ENCODE peak calls at places on chromosome 13, in four cellular contexts. B is colonic mucosa, Q is fibroblast of lung, L is GM06990. W is an unnamed sample.
A peak's percentile ranks its signal among the peaks of the same experiment; 100 is the strongest.

GRCh38 chr13:47598340-47598911 is 402.6 kb downstream of the SUCLA2 start:
- DNase-seq in B (no peak), Q (peak; percentile 50), L (no peak), W (no peak)

GRCh38 chr13:52428295-52428694 is 22.1 kb downstream of the VPS36 start:
- DNase-seq in B (no peak), Q (no peak), L (no peak), W (no peak)

GRCh38 chr13:44815507-44816074 is 173.7 kb downstream of the NUFIP1 start:
- DNase-seq in B (peak; percentile 24), Q (peak; percentile 92), L (no peak), W (peak; percentile 27)

GRCh38 chr13:37149380-37149779 is 43.9 kb upstream of the CSNK1A1L start:
- DNase-seq in B (no peak), Q (no peak), L (no peak), W (no peak)

GRCh38 chr13:79349011-79349410 is 57.0 kb downstream of the RBM26 start:
- DNase-seq in B (no peak), Q (peak; percentile 30), L (no peak), W (no peak)

GRCh38 chr13:90281709-90282108 is 1065.8 kb upstream of the MIR17HG start:
- DNase-seq in B (no peak), Q (no peak), L (no peak), W (no peak)

GRCh38 chr13:67048084-67048792 is 181.9 kb downstream of the PCDH9 start:
- DNase-seq in B (no peak), Q (peak; percentile 91), L (no peak), W (no peak)

GRCh38 chr13:47809411-47809810 is 191.7 kb downstream of the SUCLA2 start:
- DNase-seq in B (no peak), Q (no peak), L (no peak), W (no peak)

GRCh38 chr13:102401305-102401704 is 543 bp downstream of the FGF14 start:
- DNase-seq in B (no peak), Q (peak; percentile 48), L (no peak), W (no peak)

GRCh38 chr13:41645313-41645712 is 188.0 kb downstream of the RGCC start:
- DNase-seq in B (no peak), Q (peak; percentile 93), L (no peak), W (no peak)

GRCh38 chr13:24671367-24672117 is 8.7 kb upstream of the ATP12A start:
- DNase-seq in B (peak; percentile 77), Q (peak; percentile 75), L (no peak), W (peak; percentile 35)

GRCh38 chr13:80442613-80443012 is 101.7 kb upstream of the SPRY2 start:
- DNase-seq in B (no peak), Q (no peak), L (no peak), W (no peak)
- TF ChIP-seq CTCF in B (no peak), Q (no peak), L (no peak), W (no peak)

GRCh38 chr13:30021611-30022010 is 171.2 kb upstream of the UBL3 start:
- DNase-seq in B (no peak), Q (no peak), L (no peak), W (no peak)

GRCh38 chr13:30016398-30016797 is 166.0 kb upstream of the UBL3 start:
- DNase-seq in B (no peak), Q (no peak), L (no peak), W (no peak)

GRCh38 chr13:30019648-30020626 is 169.5 kb upstream of the UBL3 start:
- DNase-seq in B (no peak), Q (no peak), L (no peak), W (no peak)

GRCh38 chr13:30020726-30021312 is 170.4 kb upstream of the UBL3 start:
- DNase-seq in B (no peak), Q (no peak), L (no peak), W (no peak)

DNA sequence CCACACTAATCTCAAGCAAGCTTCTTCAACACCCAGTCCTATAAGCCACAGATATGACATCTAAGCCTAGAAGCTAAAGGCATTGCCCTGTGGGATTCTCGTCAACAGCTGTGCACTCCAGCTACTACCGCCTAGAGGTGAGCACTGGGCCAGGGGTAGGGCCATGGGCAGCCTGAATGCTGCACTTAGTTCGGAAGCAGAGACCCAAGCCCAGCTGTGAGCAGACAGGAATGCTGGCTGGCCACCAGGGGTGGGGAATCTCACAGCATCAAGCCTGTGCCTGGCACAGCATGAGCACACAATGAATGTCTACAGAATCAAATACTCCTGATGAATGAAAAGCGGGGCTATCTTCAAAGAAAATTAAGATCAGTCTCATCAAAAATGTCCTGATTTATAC is 167.5 kb upstream of the UBL3 start:
- DNase-seq in B (no peak), Q (no peak), L (no peak), W (no peak)
- TF ChIP-seq CTCF in B (no peak), Q (no peak), L (no peak), W (no peak)

DNA sequence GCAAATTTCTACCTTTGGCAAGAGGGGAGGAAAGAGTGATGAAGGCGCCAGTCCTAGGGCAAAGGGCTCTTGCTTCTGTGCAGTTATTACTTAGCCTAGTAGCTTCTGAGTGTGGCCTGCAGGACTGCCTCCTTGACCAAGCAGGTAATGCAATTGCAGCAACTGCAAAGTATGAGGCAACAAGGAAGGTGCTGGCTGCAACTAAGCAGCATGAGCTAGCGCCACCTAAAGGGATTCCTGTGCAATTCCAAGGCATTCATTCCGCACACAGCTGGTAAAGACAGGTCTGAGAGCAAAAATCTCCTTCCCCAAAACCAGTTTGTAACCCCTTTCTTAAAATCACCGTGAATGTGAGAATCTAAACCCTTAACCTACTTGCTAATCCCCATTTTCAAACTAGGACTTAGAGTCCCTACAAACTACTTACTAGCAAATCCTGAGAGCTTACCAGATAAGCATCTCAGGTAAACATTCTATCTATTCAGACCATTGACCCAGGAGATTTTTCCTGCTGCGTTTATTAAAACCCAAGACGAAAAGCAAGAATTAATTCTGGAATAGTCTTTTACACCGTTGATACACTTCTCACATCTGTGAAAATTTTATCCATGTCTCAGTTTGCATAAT is 62.9 kb downstream of the DCT start:
- DNase-seq in B (no peak), Q (peak; percentile 30), L (no peak), W (no peak)
- TF ChIP-seq CTCF in B (peak; percentile 40), Q (no peak), L (peak; percentile 49), W (no peak)

DNA sequence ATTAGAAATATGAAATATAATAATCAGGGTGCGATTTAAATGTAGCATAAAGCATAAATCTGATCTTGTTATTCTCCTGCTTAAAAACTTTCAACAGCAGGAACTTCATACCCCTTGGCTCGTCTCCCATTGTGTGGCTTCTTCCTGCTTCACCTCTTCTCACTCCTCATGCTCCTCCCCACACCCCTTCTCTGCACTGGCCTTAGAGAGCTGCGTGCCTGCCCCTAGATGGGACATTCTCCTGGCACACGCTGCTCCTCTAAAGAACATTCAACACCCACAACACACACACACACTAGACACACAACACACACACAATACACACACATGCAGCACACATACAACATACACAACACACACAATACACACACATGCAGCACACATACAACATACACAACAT is 104.6 kb upstream of the RAP2A start:
- DNase-seq in B (no peak), Q (no peak), L (no peak), W (no peak)
- TF ChIP-seq CTCF in B (no peak), Q (no peak), L (no peak), W (no peak)

GRCh38 chr13:72656357-72656756 is 71.1 kb downstream of the MZT1 start:
- DNase-seq in B (no peak), Q (no peak), L (no peak), W (no peak)

GRCh38 chr13:72645521-72645920 is 81.9 kb downstream of the MZT1 start:
- DNase-seq in B (no peak), Q (no peak), L (no peak), W (no peak)

GRCh38 chr13:72652681-72653080 is 74.7 kb downstream of the MZT1 start:
- DNase-seq in B (no peak), Q (no peak), L (no peak), W (no peak)

GRCh38 chr13:72648513-72649065 is 78.8 kb downstream of the MZT1 start:
- DNase-seq in B (no peak), Q (peak; percentile 9), L (no peak), W (no peak)

GRCh38 chr13:72651196-72651595 is 76.2 kb downstream of the MZT1 start:
- DNase-seq in B (no peak), Q (peak; percentile 16), L (no peak), W (no peak)
- TF ChIP-seq CTCF in B (no peak), Q (no peak), L (peak; percentile 32), W (no peak)

GRCh38 chr13:25948910-25949309 is 102.9 kb downstream of the SHISA2 start:
- DNase-seq in B (no peak), Q (no peak), L (no peak), W (no peak)

GRCh38 chr13:25951831-25952230 is 100.0 kb downstream of the SHISA2 start:
- DNase-seq in B (no peak), Q (no peak), L (no peak), W (no peak)
- TF ChIP-seq CTCF in B (no peak), Q (no peak), L (no peak), W (no peak)

DNA sequence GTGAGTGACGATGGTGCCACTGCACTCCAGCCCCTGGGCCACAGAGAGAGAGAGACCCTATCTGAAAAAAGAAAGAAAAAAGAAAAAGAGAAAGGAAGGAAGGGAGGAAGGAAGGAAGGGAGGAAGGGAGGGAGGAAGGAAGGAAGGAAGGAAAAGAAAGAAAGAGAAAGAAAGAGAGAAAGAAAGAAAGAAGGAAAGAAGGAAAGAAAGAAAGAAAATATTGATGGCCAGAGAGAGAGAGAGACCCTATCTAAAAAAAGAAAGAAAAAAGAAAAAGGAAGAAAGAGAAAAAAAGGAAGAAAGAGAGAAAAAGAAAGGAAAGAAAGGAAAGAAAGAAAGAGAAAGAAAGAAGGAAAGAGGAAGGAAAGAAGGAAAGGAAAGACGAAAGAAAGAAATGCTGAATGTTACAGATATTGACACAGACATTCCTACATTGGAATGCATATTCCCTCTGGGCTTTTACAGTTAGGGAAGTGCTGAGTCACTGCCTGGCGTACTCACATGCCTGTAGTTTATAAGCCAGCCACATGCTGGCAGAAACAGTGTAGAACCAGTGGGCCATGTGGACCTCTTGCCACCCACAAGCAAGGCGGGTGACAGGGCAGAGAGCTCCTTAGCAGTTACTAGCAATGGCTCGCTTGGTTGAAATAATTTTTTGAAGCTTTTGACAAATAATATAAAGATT is 34.6 kb upstream of the SLC46A3 start:
- DNase-seq in B (peak; percentile 59), Q (peak; percentile 70), L (no peak), W (no peak)
- TF ChIP-seq CTCF in B (no peak), Q (no peak), L (no peak), W (no peak)

DNA sequence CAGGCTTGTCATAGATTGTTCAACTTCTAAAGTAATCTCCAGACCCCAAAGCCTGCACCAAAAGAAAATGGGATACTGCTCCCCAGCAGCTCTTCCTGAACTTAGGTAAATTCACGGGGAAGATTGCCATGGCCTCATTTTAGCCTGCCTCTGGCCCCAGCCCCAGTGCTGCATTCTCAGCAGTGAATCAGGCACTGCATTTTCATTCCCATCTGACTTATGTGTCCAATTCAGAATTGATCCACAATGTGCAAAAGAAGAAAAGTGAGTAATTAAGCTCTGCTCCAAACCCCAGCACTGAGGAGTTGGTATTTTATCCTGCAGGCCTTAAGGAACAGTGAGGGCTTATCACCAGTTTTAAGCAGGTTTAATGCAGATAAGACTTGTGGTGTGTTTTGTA is 176.4 kb downstream of the KCTD12 start:
- DNase-seq in B (no peak), Q (no peak), L (no peak), W (no peak)
- TF ChIP-seq CTCF in B (no peak), Q (no peak), L (no peak), W (no peak)

DNA sequence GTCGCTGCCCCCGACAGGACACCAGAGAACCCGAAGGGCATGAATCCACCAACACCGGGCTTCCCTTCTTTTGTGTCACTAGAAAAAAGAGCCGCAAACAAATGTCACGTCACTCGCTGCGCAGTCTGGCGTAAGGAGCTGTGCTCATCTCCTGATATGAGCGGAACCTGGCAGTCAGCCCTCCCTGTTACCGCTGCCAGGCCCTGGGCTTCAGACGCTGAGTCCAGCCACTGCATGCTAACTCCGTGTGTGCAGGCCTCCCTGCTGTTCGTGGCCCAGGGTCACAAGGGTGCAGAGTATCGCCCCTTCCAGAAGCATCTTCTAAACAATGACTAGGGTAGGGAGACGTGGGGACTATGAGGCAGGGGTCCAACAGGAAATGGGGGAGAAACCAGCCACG is 71.3 kb downstream of the SLC7A1 start:
- DNase-seq in B (no peak), Q (peak; percentile 37), L (no peak), W (no peak)
- TF ChIP-seq CTCF in B (no peak), Q (no peak), L (no peak), W (no peak)

W was measured in omental fat pad.